ENCODE peak calls at places on chromosome 11, in six cellular contexts. One of them, this sample, is unnamed.

GRCh38 chr11:86478348-86478747 is 103.7 kb downstream of the CCDC81 start:
- ATAC-seq in heart right ventricle: no peak
- ATAC-seq in right lobe of liver: no peak
- ATAC-seq in psoas muscle: no peak
- ATAC-seq in activated CD8-positive, alpha-beta T cell treated with anti-CD3 and anti-CD28 coated beads for 36 hours: no peak
- ATAC-seq in IMR-90: no peak
- ATAC-seq in this sample: no peak

GRCh38 chr11:62922189-62922589 is 1.0 kb upstream of the CHRM1 start:
- ATAC-seq in activated CD8-positive, alpha-beta T cell treated with anti-CD3 and anti-CD28 coated beads for 36 hours: no peak
- ATAC-seq in psoas muscle: no peak
- ATAC-seq in heart right ventricle: no peak
- ATAC-seq in right lobe of liver: no peak
- ATAC-seq in IMR-90: no peak
- ATAC-seq in this sample: no peak

GRCh38 chr11:66857234-66857926 is 516 bp downstream of the LRFN4 start:
- ATAC-seq in IMR-90: no peak
- ATAC-seq in right lobe of liver: no peak
- ATAC-seq in heart right ventricle: no peak
- ATAC-seq in activated CD8-positive, alpha-beta T cell treated with anti-CD3 and anti-CD28 coated beads for 36 hours: no peak
- ATAC-seq in psoas muscle: no peak
- ATAC-seq in this sample: no peak

GRCh38 chr11:44729065-44729464 is 2.3 kb downstream of the TSPAN18 start:
- ATAC-seq in IMR-90: no peak
- ATAC-seq in heart right ventricle: peak
- ATAC-seq in activated CD8-positive, alpha-beta T cell treated with anti-CD3 and anti-CD28 coated beads for 36 hours: no peak
- ATAC-seq in right lobe of liver: no peak
- ATAC-seq in psoas muscle: no peak
- ATAC-seq in this sample: no peak

GRCh38 chr11:110808291-110808690 is 96.1 kb upstream of the ARHGAP20 start:
- ATAC-seq in activated CD8-positive, alpha-beta T cell treated with anti-CD3 and anti-CD28 coated beads for 36 hours: no peak
- ATAC-seq in heart right ventricle: no peak
- ATAC-seq in right lobe of liver: no peak
- ATAC-seq in IMR-90: no peak
- ATAC-seq in psoas muscle: no peak
- ATAC-seq in this sample: no peak

GRCh38 chr11:128361451-128362020 is 225.8 kb downstream of the ETS1 start:
- ATAC-seq in IMR-90: peak
- ATAC-seq in psoas muscle: no peak
- ATAC-seq in right lobe of liver: peak
- ATAC-seq in activated CD8-positive, alpha-beta T cell treated with anti-CD3 and anti-CD28 coated beads for 36 hours: no peak
- ATAC-seq in heart right ventricle: no peak
- ATAC-seq in this sample: no peak

GRCh38 chr11:13765886-13766285 is 97.4 kb downstream of the FAR1 start:
- ATAC-seq in right lobe of liver: no peak
- ATAC-seq in psoas muscle: no peak
- ATAC-seq in activated CD8-positive, alpha-beta T cell treated with anti-CD3 and anti-CD28 coated beads for 36 hours: no peak
- ATAC-seq in heart right ventricle: no peak
- ATAC-seq in IMR-90: no peak
- ATAC-seq in this sample: no peak

GRCh38 chr11:108865411-108865810 is 200.5 kb downstream of the DDX10 start:
- ATAC-seq in psoas muscle: no peak
- ATAC-seq in heart right ventricle: no peak
- ATAC-seq in right lobe of liver: no peak
- ATAC-seq in activated CD8-positive, alpha-beta T cell treated with anti-CD3 and anti-CD28 coated beads for 36 hours: no peak
- ATAC-seq in IMR-90: no peak
- ATAC-seq in this sample: no peak

GRCh38 chr11:118287006-118287405 is 17.5 kb upstream of the CD3E start:
- ATAC-seq in right lobe of liver: no peak
- ATAC-seq in activated CD8-positive, alpha-beta T cell treated with anti-CD3 and anti-CD28 coated beads for 36 hours: no peak
- ATAC-seq in IMR-90: no peak
- ATAC-seq in psoas muscle: no peak
- ATAC-seq in heart right ventricle: no peak
- ATAC-seq in this sample: no peak

GRCh38 chr11:84720706-84721402 is 906.3 kb downstream of the DLG2 start:
- ATAC-seq in psoas muscle: peak
- ATAC-seq in heart right ventricle: peak
- ATAC-seq in IMR-90: no peak
- ATAC-seq in right lobe of liver: peak
- ATAC-seq in activated CD8-positive, alpha-beta T cell treated with anti-CD3 and anti-CD28 coated beads for 36 hours: peak
- ATAC-seq in this sample: peak

GRCh38 chr11:45289369-45289768 is 3.2 kb upstream of the SYT13 start:
- ATAC-seq in right lobe of liver: no peak
- ATAC-seq in activated CD8-positive, alpha-beta T cell treated with anti-CD3 and anti-CD28 coated beads for 36 hours: no peak
- ATAC-seq in psoas muscle: no peak
- ATAC-seq in heart right ventricle: no peak
- ATAC-seq in IMR-90: no peak
- ATAC-seq in this sample: no peak

GRCh38 chr11:67055812-67056211 is 835 bp upstream of the RHOD start:
- ATAC-seq in right lobe of liver: no peak
- ATAC-seq in psoas muscle: no peak
- ATAC-seq in IMR-90: no peak
- ATAC-seq in activated CD8-positive, alpha-beta T cell treated with anti-CD3 and anti-CD28 coated beads for 36 hours: no peak
- ATAC-seq in heart right ventricle: peak
- ATAC-seq in this sample: no peak

GRCh38 chr11:86251285-86251830 is 6.8 kb downstream of the EED start:
- ATAC-seq in right lobe of liver: no peak
- ATAC-seq in heart right ventricle: no peak
- ATAC-seq in psoas muscle: no peak
- ATAC-seq in activated CD8-positive, alpha-beta T cell treated with anti-CD3 and anti-CD28 coated beads for 36 hours: peak
- ATAC-seq in IMR-90: no peak
- ATAC-seq in this sample: no peak

GRCh38 chr11:14299921-14300320 is 59.1 kb downstream of the RRAS2 start:
- ATAC-seq in right lobe of liver: no peak
- ATAC-seq in IMR-90: no peak
- ATAC-seq in activated CD8-positive, alpha-beta T cell treated with anti-CD3 and anti-CD28 coated beads for 36 hours: no peak
- ATAC-seq in psoas muscle: no peak
- ATAC-seq in heart right ventricle: peak
- ATAC-seq in this sample: no peak

GRCh38 chr11:10886652-10887250 is 28.9 kb upstream of the ZBED5 start:
- ATAC-seq in right lobe of liver: no peak
- ATAC-seq in heart right ventricle: no peak
- ATAC-seq in psoas muscle: no peak
- ATAC-seq in activated CD8-positive, alpha-beta T cell treated with anti-CD3 and anti-CD28 coated beads for 36 hours: no peak
- ATAC-seq in IMR-90: no peak
- ATAC-seq in this sample: no peak

GRCh38 chr11:287821-288327 is 1.1 kb upstream of the PGGHG start:
- ATAC-seq in right lobe of liver: no peak
- ATAC-seq in heart right ventricle: peak
- ATAC-seq in activated CD8-positive, alpha-beta T cell treated with anti-CD3 and anti-CD28 coated beads for 36 hours: peak
- ATAC-seq in IMR-90: no peak
- ATAC-seq in psoas muscle: no peak
- ATAC-seq in this sample: no peak

GRCh38 chr11:45671246-45672171 is 6.1 kb upstream of the CHST1 start:
- ATAC-seq in activated CD8-positive, alpha-beta T cell treated with anti-CD3 and anti-CD28 coated beads for 36 hours: no peak
- ATAC-seq in psoas muscle: no peak
- ATAC-seq in IMR-90: no peak
- ATAC-seq in right lobe of liver: no peak
- ATAC-seq in heart right ventricle: no peak
- ATAC-seq in this sample: no peak

GRCh38 chr11:46696212-46696558 is 4.2 kb downstream of the ARHGAP1 start:
- ATAC-seq in activated CD8-positive, alpha-beta T cell treated with anti-CD3 and anti-CD28 coated beads for 36 hours: no peak
- ATAC-seq in heart right ventricle: peak
- ATAC-seq in IMR-90: no peak
- ATAC-seq in psoas muscle: peak
- ATAC-seq in right lobe of liver: peak
- ATAC-seq in this sample: no peak

GRCh38 chr11:112267188-112267591 is 6.5 kb upstream of the PLET1 start:
- ATAC-seq in heart right ventricle: no peak
- ATAC-seq in right lobe of liver: peak
- ATAC-seq in activated CD8-positive, alpha-beta T cell treated with anti-CD3 and anti-CD28 coated beads for 36 hours: no peak
- ATAC-seq in IMR-90: peak
- ATAC-seq in psoas muscle: no peak
- ATAC-seq in this sample: no peak

GRCh38 chr11:65594991-65595920 is at the start of gene KCNK7:
- ATAC-seq in activated CD8-positive, alpha-beta T cell treated with anti-CD3 and anti-CD28 coated beads for 36 hours: peak
- ATAC-seq in IMR-90: peak
- ATAC-seq in heart right ventricle: no peak
- ATAC-seq in psoas muscle: peak
- ATAC-seq in right lobe of liver: no peak
- ATAC-seq in this sample: no peak

GRCh38 chr11:67266424-67267187 is at the start of gene GRK2:
- ATAC-seq in IMR-90: peak
- ATAC-seq in psoas muscle: peak
- ATAC-seq in heart right ventricle: no peak
- ATAC-seq in right lobe of liver: peak
- ATAC-seq in activated CD8-positive, alpha-beta T cell treated with anti-CD3 and anti-CD28 coated beads for 36 hours: peak
- ATAC-seq in this sample: peak

GRCh38 chr11:967995-968751 is 42.5 kb downstream of the AP2A2 start:
- ATAC-seq in right lobe of liver: no peak
- ATAC-seq in activated CD8-positive, alpha-beta T cell treated with anti-CD3 and anti-CD28 coated beads for 36 hours: no peak
- ATAC-seq in IMR-90: no peak
- ATAC-seq in heart right ventricle: peak
- ATAC-seq in psoas muscle: no peak
- ATAC-seq in this sample: no peak

GRCh38 chr11:110776091-110776490 is 63.9 kb upstream of the ARHGAP20 start:
- ATAC-seq in heart right ventricle: no peak
- ATAC-seq in IMR-90: no peak
- ATAC-seq in activated CD8-positive, alpha-beta T cell treated with anti-CD3 and anti-CD28 coated beads for 36 hours: no peak
- ATAC-seq in right lobe of liver: no peak
- ATAC-seq in psoas muscle: no peak
- ATAC-seq in this sample: no peak

GRCh38 chr11:18778468-18778867 is 13.1 kb downstream of the PTPN5 start:
- ATAC-seq in right lobe of liver: no peak
- ATAC-seq in IMR-90: no peak
- ATAC-seq in activated CD8-positive, alpha-beta T cell treated with anti-CD3 and anti-CD28 coated beads for 36 hours: peak
- ATAC-seq in heart right ventricle: no peak
- ATAC-seq in psoas muscle: no peak
- ATAC-seq in this sample: no peak

GRCh38 chr11:18581825-18582224 is 6.7 kb downstream of the UEVLD start:
- ATAC-seq in heart right ventricle: no peak
- ATAC-seq in psoas muscle: no peak
- ATAC-seq in activated CD8-positive, alpha-beta T cell treated with anti-CD3 and anti-CD28 coated beads for 36 hours: no peak
- ATAC-seq in right lobe of liver: no peak
- ATAC-seq in IMR-90: peak
- ATAC-seq in this sample: no peak

GRCh38 chr11:5815534-5815933 is 6.8 kb downstream of the OR52N2 start:
- ATAC-seq in IMR-90: no peak
- ATAC-seq in heart right ventricle: no peak
- ATAC-seq in activated CD8-positive, alpha-beta T cell treated with anti-CD3 and anti-CD28 coated beads for 36 hours: no peak
- ATAC-seq in right lobe of liver: peak
- ATAC-seq in psoas muscle: no peak
- ATAC-seq in this sample: no peak

GRCh38 chr11:74550991-74551753 is 41.2 kb upstream of the POLD3 start:
- ATAC-seq in heart right ventricle: no peak
- ATAC-seq in psoas muscle: no peak
- ATAC-seq in right lobe of liver: peak
- ATAC-seq in activated CD8-positive, alpha-beta T cell treated with anti-CD3 and anti-CD28 coated beads for 36 hours: no peak
- ATAC-seq in IMR-90: no peak
- ATAC-seq in this sample: no peak

GRCh38 chr11:76445122-76446084 is 585 bp downstream of the EMSY start:
- ATAC-seq in psoas muscle: peak
- ATAC-seq in heart right ventricle: peak
- ATAC-seq in IMR-90: peak
- ATAC-seq in activated CD8-positive, alpha-beta T cell treated with anti-CD3 and anti-CD28 coated beads for 36 hours: peak
- ATAC-seq in right lobe of liver: peak
- ATAC-seq in this sample: peak
- TF ChIP-seq CTCF in psoas muscle: no peak
- TF ChIP-seq CTCF in heart right ventricle: peak
- TF ChIP-seq CTCF in IMR-90: peak
- TF ChIP-seq CTCF in activated CD8-positive, alpha-beta T cell treated with anti-CD3 and anti-CD28 coated beads for 36 hours: no peak
- TF ChIP-seq CTCF in right lobe of liver: no peak
- TF ChIP-seq CTCF in this sample: no peak

GRCh38 chr11:11937433-11937832 is 71.0 kb downstream of the DKK3 start:
- ATAC-seq in heart right ventricle: no peak
- ATAC-seq in right lobe of liver: no peak
- ATAC-seq in IMR-90: peak
- ATAC-seq in psoas muscle: no peak
- ATAC-seq in activated CD8-positive, alpha-beta T cell treated with anti-CD3 and anti-CD28 coated beads for 36 hours: no peak
- ATAC-seq in this sample: no peak

GRCh38 chr11:11929920-11930319 is 78.5 kb downstream of the DKK3 start:
- ATAC-seq in psoas muscle: no peak
- ATAC-seq in IMR-90: no peak
- ATAC-seq in right lobe of liver: no peak
- ATAC-seq in heart right ventricle: no peak
- ATAC-seq in activated CD8-positive, alpha-beta T cell treated with anti-CD3 and anti-CD28 coated beads for 36 hours: no peak
- ATAC-seq in this sample: no peak

DNA sequence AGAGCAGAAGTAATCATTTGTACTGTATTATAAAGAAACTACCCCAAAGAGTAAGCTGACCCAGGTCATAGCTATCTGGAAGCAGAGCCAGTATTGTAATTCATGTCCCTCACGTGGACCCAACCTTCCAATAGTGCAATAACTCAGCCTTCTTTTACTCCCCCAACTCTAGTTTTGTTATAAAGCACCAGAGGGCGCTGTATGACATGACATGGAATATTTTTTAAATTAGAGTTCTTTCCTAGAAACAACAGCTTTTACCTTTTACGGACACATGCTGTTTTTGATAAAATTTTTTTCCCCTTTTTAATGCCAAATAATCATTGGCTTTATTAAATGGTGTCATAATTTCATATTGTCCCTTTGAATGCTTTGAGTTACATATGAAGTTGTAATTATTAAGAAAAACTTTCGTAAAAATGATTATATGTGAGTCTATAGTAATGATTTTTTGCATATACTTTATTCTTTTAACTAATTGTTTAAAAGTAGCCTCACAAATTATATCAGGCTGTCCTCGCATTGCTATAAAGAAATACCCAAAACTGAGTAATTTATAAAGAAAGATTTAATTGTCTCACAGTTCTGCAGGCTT is 76.9 kb downstream of the DKK3 start:
- ATAC-seq in heart right ventricle: peak
- ATAC-seq in IMR-90: peak
- ATAC-seq in right lobe of liver: peak
- ATAC-seq in activated CD8-positive, alpha-beta T cell treated with anti-CD3 and anti-CD28 coated beads for 36 hours: no peak
- ATAC-seq in psoas muscle: peak
- ATAC-seq in this sample: peak
- TF ChIP-seq CTCF in heart right ventricle: peak
- TF ChIP-seq CTCF in IMR-90: peak
- TF ChIP-seq CTCF in right lobe of liver: peak
- TF ChIP-seq CTCF in activated CD8-positive, alpha-beta T cell treated with anti-CD3 and anti-CD28 coated beads for 36 hours: peak
- TF ChIP-seq CTCF in psoas muscle: peak
- TF ChIP-seq CTCF in this sample: peak

GRCh38 chr11:116144387-116144958 is 628.3 kb downstream of the BUD13 start:
- ATAC-seq in psoas muscle: no peak
- ATAC-seq in heart right ventricle: no peak
- ATAC-seq in IMR-90: no peak
- ATAC-seq in activated CD8-positive, alpha-beta T cell treated with anti-CD3 and anti-CD28 coated beads for 36 hours: no peak
- ATAC-seq in right lobe of liver: no peak
- ATAC-seq in this sample: no peak

GRCh38 chr11:116148645-116149044 is 624.1 kb downstream of the BUD13 start:
- ATAC-seq in psoas muscle: no peak
- ATAC-seq in heart right ventricle: no peak
- ATAC-seq in activated CD8-positive, alpha-beta T cell treated with anti-CD3 and anti-CD28 coated beads for 36 hours: no peak
- ATAC-seq in IMR-90: no peak
- ATAC-seq in right lobe of liver: no peak
- ATAC-seq in this sample: no peak

GRCh38 chr11:116148056-116148455 is 624.7 kb downstream of the BUD13 start:
- ATAC-seq in activated CD8-positive, alpha-beta T cell treated with anti-CD3 and anti-CD28 coated beads for 36 hours: no peak
- ATAC-seq in IMR-90: no peak
- ATAC-seq in right lobe of liver: no peak
- ATAC-seq in psoas muscle: no peak
- ATAC-seq in heart right ventricle: no peak
- ATAC-seq in this sample: no peak

GRCh38 chr11:116145187-116145865 is 627.5 kb downstream of the BUD13 start:
- ATAC-seq in heart right ventricle: no peak
- ATAC-seq in activated CD8-positive, alpha-beta T cell treated with anti-CD3 and anti-CD28 coated beads for 36 hours: no peak
- ATAC-seq in psoas muscle: no peak
- ATAC-seq in right lobe of liver: no peak
- ATAC-seq in IMR-90: no peak
- ATAC-seq in this sample: no peak
- TF ChIP-seq CTCF in heart right ventricle: no peak
- TF ChIP-seq CTCF in activated CD8-positive, alpha-beta T cell treated with anti-CD3 and anti-CD28 coated beads for 36 hours: no peak
- TF ChIP-seq CTCF in psoas muscle: no peak
- TF ChIP-seq CTCF in right lobe of liver: no peak
- TF ChIP-seq CTCF in IMR-90: peak
- TF ChIP-seq CTCF in this sample: no peak

GRCh38 chr11:57458410-57459111 is 1.8 kb upstream of the RTN4RL2 start:
- ATAC-seq in IMR-90: peak
- ATAC-seq in psoas muscle: peak
- ATAC-seq in right lobe of liver: peak
- ATAC-seq in activated CD8-positive, alpha-beta T cell treated with anti-CD3 and anti-CD28 coated beads for 36 hours: peak
- ATAC-seq in heart right ventricle: peak
- ATAC-seq in this sample: peak
- TF ChIP-seq CTCF in IMR-90: peak
- TF ChIP-seq CTCF in psoas muscle: peak
- TF ChIP-seq CTCF in right lobe of liver: peak
- TF ChIP-seq CTCF in activated CD8-positive, alpha-beta T cell treated with anti-CD3 and anti-CD28 coated beads for 36 hours: peak
- TF ChIP-seq CTCF in heart right ventricle: peak
- TF ChIP-seq CTCF in this sample: peak

This sample was measured in gastroesophageal sphincter.